ENCODE peak calls at places on chromosomes 2 and 18, in nine cellular contexts. N is CD8-positive, alpha-beta memory T cell; W is kidney; I is fibroblast of pulmonary artery; F is GM19239; R is adipocyte; G is right atrium auricular region; T is iris pigment epithelial cell; Y is HFF-Myc. H is an unnamed sample.

GRCh38 chr2:38267270-38267925 is 109.7 kb downstream of the ATL2 start:
- DNase-seq in N (no peak), W (no peak), I (no peak), F (no peak), R (no peak), G (no peak), T (no peak), Y (no peak), H (no peak)

GRCh38 chr2:62569907-62570793 is 64.2 kb upstream of the TMEM17 start:
- DNase-seq in N (no peak), W (no peak), I (no peak), F (no peak), R (no peak), G (no peak), T (no peak), Y (no peak), H (no peak)

GRCh38 chr2:71888741-71889445 is 258.8 kb downstream of the CYP26B1 start:
- DNase-seq in N (no peak), W (no peak), I (no peak), F (no peak), R (no peak), G (peak), T (no peak), Y (no peak), H (no peak)

GRCh38 chr2:20536619-20537422 is 89.9 kb downstream of the RHOB start:
- DNase-seq in N (no peak), W (no peak), I (no peak), F (no peak), R (no peak), G (no peak), T (no peak), Y (no peak), H (no peak)

GRCh38 chr18:49693276-49694005 is 119.9 kb downstream of the ACAA2 start:
- DNase-seq in N (no peak), W (no peak), I (no peak), F (no peak), R (no peak), G (no peak), T (no peak), Y (no peak), H (no peak)

GRCh38 chr2:19774788-19775156 is 127.0 kb downstream of the TTC32 start:
- DNase-seq in N (no peak), W (no peak), I (no peak), F (no peak), R (peak), G (no peak), T (peak), Y (no peak), H (peak)

GRCh38 chr2:144377929-144378328 is 142.0 kb downstream of the ZEB2 start:
- DNase-seq in N (no peak), W (no peak), I (peak), F (no peak), R (no peak), G (no peak), T (peak), Y (no peak), H (no peak)

GRCh38 chr2:16226942-16227664 is 286.8 kb downstream of the MYCN start:
- DNase-seq in N (no peak), W (no peak), I (no peak), F (no peak), R (no peak), G (no peak), T (no peak), Y (no peak), H (no peak)

GRCh38 chr18:43886341-43886740 is 609.1 kb upstream of the SYT4 start:
- DNase-seq in N (no peak), W (no peak), I (no peak), F (no peak), R (no peak), G (no peak), T (no peak), Y (no peak), H (no peak)

GRCh38 chr2:47896450-47896968 is 9.8 kb downstream of the FBXO11 start:
- DNase-seq in N (no peak), W (no peak), I (no peak), F (no peak), R (no peak), G (no peak), T (no peak), Y (no peak), H (no peak)

GRCh38 chr2:201807452-201807980 is 1.2 kb downstream of the CDK15 start:
- DNase-seq in N (no peak), W (peak), I (peak), F (no peak), R (peak), G (peak), T (peak), Y (no peak), H (peak)

GRCh38 chr2:174764281-174765063 is at the start of gene CHRNA1:
- DNase-seq in N (no peak), W (no peak), I (no peak), F (no peak), R (peak), G (no peak), T (peak), Y (no peak), H (peak)

GRCh38 chr2:159710601-159711180 is 1.6 kb upstream of the MARCHF7 start:
- DNase-seq in N (no peak), W (no peak), I (peak), F (no peak), R (no peak), G (no peak), T (peak), Y (no peak), H (peak)

GRCh38 chr2:85872536-85873161 is 16.1 kb downstream of the ST3GAL5 start:
- DNase-seq in N (no peak), W (no peak), I (no peak), F (no peak), R (no peak), G (no peak), T (no peak), Y (no peak), H (no peak)